ENCODE peak calls at places on chromosome 22, in seven cellular contexts. Z is tibial nerve, R is psoas muscle, D is prostate gland, Q is astrocyte, T is esophagus squamous epithelium, P is breast epithelium. A is an unnamed sample.
A peak's percentile ranks its signal among the peaks of the same experiment; 100 is the strongest.

GRCh38 chr22:44669725-44670027 is 32.3 kb upstream of the PRR5 start:
- DNase-seq in Z (no peak), D (no peak), P (no peak), T (no peak), Q (no peak), R (no peak), A (no peak)

GRCh38 chr22:39318507-39319283 is 728 bp downstream of the RPL3 start:
- DNase-seq in T (no peak), P (no peak), D (no peak), Q (no peak), R (no peak), Z (peak; percentile 38), A (no peak)

GRCh38 chr22:45838257-45838891 is 138.6 kb downstream of the WNT7B start:
- DNase-seq in T (no peak), D (no peak), Z (no peak), R (no peak), P (no peak), Q (no peak), A (no peak)

GRCh38 chr22:17387356-17387755 is 18.1 kb downstream of the CECR2 start:
- DNase-seq in D (no peak), Q (no peak), Z (no peak), P (no peak), R (no peak), T (no peak), A (no peak)

GRCh38 chr22:25485626-25486545 is 78.6 kb upstream of the GRK3 start:
- DNase-seq in P (no peak), Q (no peak), Z (no peak), T (no peak), D (no peak), R (no peak), A (no peak)

GRCh38 chr22:35742342-35743100 is 24.8 kb downstream of the APOL5 start:
- DNase-seq in T (no peak), Z (no peak), R (no peak), Q (peak; percentile 85), D (no peak), P (no peak), A (no peak)

GRCh38 chr22:27719535-27720227 is 81.9 kb downstream of the MN1 start:
- DNase-seq in Q (no peak), D (peak; percentile 67), P (no peak), R (peak; percentile 66), Z (no peak), T (no peak), A (no peak)

GRCh38 chr22:36136475-36136874 is 24.1 kb downstream of the APOL3 start:
- DNase-seq in P (no peak), R (peak; percentile 71), D (no peak), Z (no peak), Q (no peak), T (no peak), A (no peak)

GRCh38 chr22:39179401-39179827 is 26.9 kb upstream of the CBX7 start:
- DNase-seq in R (no peak), T (no peak), Z (no peak), Q (no peak), D (no peak), P (no peak), A (no peak)

GRCh38 chr22:26339755-26340154 is 89.3 kb upstream of the ASPHD2 start:
- DNase-seq in R (no peak), P (no peak), Q (no peak), D (no peak), Z (no peak), T (no peak), A (no peak)

GRCh38 chr22:23357028-23357427 is 176.7 kb downstream of the BCR start:
- DNase-seq in Z (no peak), R (no peak), Q (no peak), T (no peak), D (no peak), P (no peak), A (no peak)

GRCh38 chr22:49701380-49702067 is 126.1 kb downstream of the BRD1 start:
- DNase-seq in Z (no peak), P (no peak), R (no peak), Q (no peak), D (no peak), T (no peak), A (no peak)
- H3K27me3 ChIP-seq in Z (no peaks in the 10 kb centered on the region), P (no peaks in the 10 kb centered on the region), R (peaks cover 10% of the 10 kb centered on the region), Q (no peaks in the 10 kb centered on the region), D (peaks cover 9% of the 10 kb centered on the region), T (peaks cover 61% of the 10 kb centered on the region), A (no peaks in the 10 kb centered on the region)

GRCh38 chr22:42343551-42344081 is 73.2 kb upstream of the TCF20 start:
- DNase-seq in P (no peak), T (no peak), R (no peak), D (no peak), Q (no peak), Z (no peak), A (no peak)

GRCh38 chr22:42343136-42343484 is 72.7 kb upstream of the TCF20 start:
- DNase-seq in Q (no peak), Z (no peak), T (no peak), D (no peak), R (no peak), P (no peak), A (no peak)

GRCh38 chr22:42341779-42342178 is 71.3 kb upstream of the TCF20 start:
- DNase-seq in T (no peak), Q (no peak), Z (no peak), D (no peak), P (no peak), R (no peak), A (no peak)

GRCh38 chr22:42340695-42341383 is 70.4 kb upstream of the TCF20 start:
- DNase-seq in Q (no peak), P (no peak), Z (no peak), D (no peak), T (no peak), R (no peak), A (no peak)

GRCh38 chr22:42342426-42343135 is 72.1 kb upstream of the TCF20 start:
- DNase-seq in P (no peak), Z (no peak), R (no peak), D (no peak), T (no peak), Q (no peak), A (no peak)
- H3K27me3 ChIP-seq in P (no peaks in the 10 kb centered on the region), Z (no peaks in the 10 kb centered on the region), R (peaks cover 17% of the 10 kb centered on the region), D (no peaks in the 10 kb centered on the region), T (peaks cover 44% of the 10 kb centered on the region), Q (peaks cover 8% of the 10 kb centered on the region), A (no peaks in the 10 kb centered on the region)

DNA sequence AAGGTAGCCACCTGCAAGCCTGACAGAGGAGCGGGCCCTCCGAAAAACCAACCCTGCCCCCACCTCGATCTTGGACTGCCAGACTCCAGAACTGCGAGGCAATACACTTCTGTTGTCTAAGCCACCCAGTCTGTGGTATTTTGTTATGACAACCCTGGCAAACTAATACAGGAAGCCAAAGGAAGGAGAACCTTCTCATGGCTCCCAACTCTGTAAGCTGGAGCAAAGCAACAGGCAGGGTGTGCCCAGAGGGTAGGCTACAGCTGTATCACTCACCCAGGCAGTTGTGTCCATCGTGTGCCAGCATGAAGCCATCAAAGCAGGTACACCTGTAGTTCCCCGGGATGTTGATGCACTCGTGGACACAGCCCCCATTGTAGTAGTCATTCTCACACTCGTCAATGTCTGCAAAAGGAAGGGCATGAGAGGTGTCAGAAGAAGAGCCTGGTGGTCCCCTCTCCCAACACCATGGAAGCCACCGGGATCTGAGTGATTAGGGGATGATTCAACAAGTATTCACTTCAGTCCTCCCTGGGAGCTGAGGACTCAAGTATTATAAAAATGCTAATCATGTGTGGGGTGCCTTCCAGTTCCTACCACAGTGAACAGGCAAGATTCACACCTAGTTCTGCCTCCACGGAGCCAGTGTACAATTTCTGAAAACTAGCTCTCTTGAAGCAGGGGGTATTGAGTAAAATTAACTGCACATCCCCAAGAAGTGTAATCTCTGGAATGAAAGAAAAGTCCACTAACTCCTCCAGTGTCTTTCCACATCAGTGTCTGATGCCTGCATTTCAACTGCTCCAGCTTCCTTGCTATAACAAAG is 23.3 kb downstream of the SCUBE1 start:
- DNase-seq in Z (no peak), Q (peak; percentile 16), T (no peak), R (no peak), P (no peak), D (no peak), A (no peak)
- H3K27me3 ChIP-seq in Z (no peaks in the 10 kb centered on the region), Q (peaks cover 34% of the 10 kb centered on the region), T (peaks cover 26% of the 10 kb centered on the region), R (peaks cover 1% of the 10 kb centered on the region), P (no peaks in the 10 kb centered on the region), D (no peaks in the 10 kb centered on the region), A (no peaks in the 10 kb centered on the region)

GRCh38 chr22:22245935-22246525 is 1.4 kb downstream of the VPREB1 start:
- DNase-seq in Z (no peak), R (no peak), T (no peak), Q (no peak), D (no peak), P (no peak), A (no peak)
- H3K27me3 ChIP-seq in Z (no peaks in the 10 kb centered on the region), R (no peaks in the 10 kb centered on the region), T (peaks cover 58% of the 10 kb centered on the region), Q (peaks cover 5% of the 10 kb centered on the region), D (no peaks in the 10 kb centered on the region), P (no peaks in the 10 kb centered on the region), A (no peaks in the 10 kb centered on the region)

GRCh38 chr22:48738204-48738980 is 1089.3 kb downstream of the BRD1 start:
- DNase-seq in Q (no peak), R (no peak), T (no peak), P (peak; percentile 36), Z (no peak), D (no peak), A (no peak)
- H3K27me3 ChIP-seq in Q (no peaks in the 10 kb centered on the region), R (peaks cover 3% of the 10 kb centered on the region), T (no peaks in the 10 kb centered on the region), P (no peaks in the 10 kb centered on the region), Z (no peaks in the 10 kb centered on the region), D (no peaks in the 10 kb centered on the region), A (no peaks in the 10 kb centered on the region)

DNA sequence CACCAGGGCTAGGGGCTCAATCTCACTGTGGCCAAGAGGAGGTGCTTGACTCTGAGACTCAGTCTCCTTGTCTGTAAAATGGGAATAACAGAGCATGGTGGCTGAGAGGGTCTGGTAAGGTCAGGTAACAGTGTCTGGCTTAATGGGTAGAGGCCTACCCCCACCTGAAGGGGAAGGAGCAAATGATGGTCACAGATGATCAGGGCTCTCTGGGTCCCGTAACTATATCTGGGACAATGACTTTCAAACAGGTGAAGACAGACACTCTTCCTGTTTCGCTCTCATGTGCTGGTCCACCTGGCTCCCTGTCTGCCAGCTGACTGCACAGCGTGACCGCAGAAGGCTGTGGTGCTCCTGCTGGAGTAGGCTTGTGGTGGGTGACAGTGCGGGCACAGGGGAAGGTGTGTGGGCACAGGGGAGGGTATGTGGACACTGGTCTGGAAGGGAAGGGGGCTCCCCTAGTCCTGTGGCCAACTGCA is 4.0 kb downstream of the A4GALT start:
- DNase-seq in R (no peak), Q (no peak), P (no peak), Z (no peak), D (no peak), T (no peak), A (no peak)
- H3K27me3 ChIP-seq in R (peaks cover 2% of the 10 kb centered on the region), Q (peaks cover 34% of the 10 kb centered on the region), P (no peaks in the 10 kb centered on the region), Z (no peaks in the 10 kb centered on the region), D (no peaks in the 10 kb centered on the region), T (peaks cover 31% of the 10 kb centered on the region), A (no peaks in the 10 kb centered on the region)